ENCODE peak calls at places on chromosomes 16 and 17, in ten cellular contexts. H, J, B, U, F, N, G, D, Y and S are unnamed samples.
A peak's percentile ranks its signal among the peaks of the same experiment; 100 is the strongest.

GRCh38 chr17:28118362-28118761 is 75.9 kb downstream of the NLK start:
- DNase-seq in H (no peak), J (no peak), B (no peak), U (no peak), F (no peak), N (no peak), G (no peak), D (no peak), Y (no peak), S (no peak)

GRCh38 chr17:67044940-67045339 is 586 bp downstream of the CACNG1 start:
- DNase-seq in H (no peak), J (no peak), B (no peak), U (no peak), F (no peak), N (no peak), G (no peak), D (no peak), Y (no peak), S (no peak)

GRCh38 chr16:90046122-90046970 is 27.1 kb upstream of the DBNDD1 start:
- DNase-seq in H (no peak), J (no peak), B (no peak), U (no peak), F (no peak), N (no peak), G (no peak), D (no peak), Y (no peak), S (no peak)

GRCh38 chr16:66979011-66979717 is 9.2 kb upstream of the CES4A start:
- DNase-seq in H (no peak), J (no peak), B (no peak), U (no peak), F (no peak), N (no peak), G (no peak), D (no peak), Y (no peak), S (peak; percentile 47)

GRCh38 chr17:65593870-65594584 is 32.6 kb upstream of the AXIN2 start:
- DNase-seq in H (no peak), J (no peak), B (peak; percentile 61), U (no peak), F (no peak), N (no peak), G (peak; percentile 30), D (no peak), Y (no peak), S (no peak)

GRCh38 chr16:81544261-81544660 is 99.7 kb downstream of the CMIP start:
- DNase-seq in H (no peak), J (no peak), B (no peak), U (peak; percentile 62), F (no peak), N (no peak), G (no peak), D (no peak), Y (no peak), S (no peak)

GRCh38 chr16:17515421-17516210 is 44.9 kb upstream of the XYLT1 start:
- DNase-seq in H (no peak), J (no peak), B (peak; percentile 55), U (no peak), F (no peak), N (no peak), G (no peak), D (no peak), Y (peak; percentile 57), S (no peak)

GRCh38 chr17:19021622-19022083 is 17.1 kb upstream of the FAM83G start:
- DNase-seq in H (no peak), J (no peak), B (no peak), U (no peak), F (no peak), N (no peak), G (no peak), D (no peak), Y (no peak), S (no peak)

GRCh38 chr16:48370234-48370633 is 15.0 kb downstream of the SIAH1 start:
- DNase-seq in H (no peak), J (no peak), B (no peak), U (no peak), F (no peak), N (no peak), G (no peak), D (no peak), Y (no peak), S (no peak)

GRCh38 chr16:22232277-22233049 is 26.4 kb downstream of the EEF2K start:
- DNase-seq in H (no peak), J (peak; percentile 99), B (no peak), U (peak; percentile 12), F (peak; percentile 85), N (no peak), G (peak; percentile 72), D (peak; percentile 48), Y (peak; percentile 72), S (peak; percentile 67)

GRCh38 chr16:12637002-12637401 is 166.7 kb downstream of the CPPED1 start:
- DNase-seq in H (no peak), J (no peak), B (no peak), U (no peak), F (no peak), N (no peak), G (no peak), D (no peak), Y (no peak), S (no peak)

GRCh38 chr17:17147821-17148220 is 58.3 kb downstream of the PLD6 start:
- DNase-seq in H (no peak), J (no peak), B (no peak), U (no peak), F (no peak), N (no peak), G (no peak), D (no peak), Y (no peak), S (no peak)

GRCh38 chr16:86110134-86110533 is 211.2 kb downstream of the IRF8 start:
- DNase-seq in H (no peak), J (no peak), B (no peak), U (no peak), F (no peak), N (no peak), G (no peak), D (no peak), Y (no peak), S (no peak)
- H3K4me1 ChIP-seq in H (no peaks in the 10 kb centered on the region), J (no peaks in the 10 kb centered on the region), B (no peaks in the 10 kb centered on the region), U (no peaks in the 10 kb centered on the region), F (no peaks in the 10 kb centered on the region), N (no peaks in the 10 kb centered on the region), G (peaks cover 4% of the 10 kb centered on the region), D (no peaks in the 10 kb centered on the region), Y (no peaks in the 10 kb centered on the region), S (no peaks in the 10 kb centered on the region)

DNA sequence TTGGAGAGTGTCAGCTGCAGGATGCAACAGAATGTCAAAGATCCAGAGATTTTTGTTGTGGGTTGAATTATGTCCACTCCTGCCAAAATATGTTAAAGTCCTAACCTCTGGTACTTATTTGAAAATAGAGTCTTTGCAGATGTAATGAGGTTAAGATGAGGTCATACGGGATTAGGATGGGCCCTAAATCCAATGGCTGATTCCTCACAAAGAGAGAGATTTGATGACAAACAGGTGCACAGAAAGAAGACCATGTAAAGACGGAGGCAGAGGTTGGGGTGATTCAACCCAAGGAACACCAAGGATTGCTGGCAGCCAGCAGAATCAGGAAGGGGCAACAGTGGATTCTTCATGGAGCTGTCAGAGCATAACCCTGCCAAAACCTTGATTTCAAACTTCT is 34.5 kb upstream of the USP22 start:
- DNase-seq in H (no peak), J (no peak), B (no peak), U (no peak), F (no peak), N (no peak), G (no peak), D (no peak), Y (no peak), S (no peak)
- H3K4me3 ChIP-seq in H (no peak overlapping the region), J (no peak overlapping the region), B (no peak overlapping the region), U (no peak overlapping the region), F (no peak overlapping the region), N (no peak overlapping the region), G (no peak overlapping the region), D (no peak overlapping the region), Y (no peak overlapping the region), S (no peak overlapping the region)

DNA sequence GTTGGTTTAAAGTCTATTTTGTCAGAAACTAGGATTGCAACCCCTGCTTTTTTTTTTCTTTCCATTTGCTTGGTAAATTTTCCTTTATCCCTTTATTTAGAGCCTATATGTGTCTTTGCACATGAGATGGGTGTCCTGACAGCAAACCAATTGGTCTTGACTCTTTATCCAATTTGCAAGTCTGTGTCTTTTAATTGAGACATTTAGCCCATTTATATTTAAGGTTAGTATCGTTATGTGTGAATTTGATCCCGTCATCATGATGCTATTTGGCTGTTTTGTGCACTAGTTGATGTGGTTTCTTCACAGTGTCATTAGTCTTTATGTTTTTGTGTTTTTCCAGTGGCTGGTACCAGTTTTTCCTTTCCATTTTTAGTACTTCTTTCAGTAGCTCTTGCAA is 127.7 kb upstream of the ZNF267 start:
- DNase-seq in H (no peak), J (no peak), B (no peak), U (no peak), F (no peak), N (no peak), G (no peak), D (no peak), Y (no peak), S (no peak)
- H3K9me3 ChIP-seq in H (peaks cover 98% of the 10 kb centered on the region), J (peaks cover 3% of the 10 kb centered on the region), B (peaks cover 86% of the 10 kb centered on the region), U (peaks cover 3% of the 10 kb centered on the region), F (no peaks in the 10 kb centered on the region), N (peaks cover 80% of the 10 kb centered on the region), G (peaks cover 58% of the 10 kb centered on the region), D (peaks cover 79% of the 10 kb centered on the region), Y (peaks cover 41% of the 10 kb centered on the region), S (peaks cover 14% of the 10 kb centered on the region)

GRCh38 chr17:14198013-14198412 is 38.6 kb downstream of the CDRT15 start:
- DNase-seq in H (peak; percentile 46), J (no peak), B (no peak), U (no peak), F (peak; percentile 16), N (no peak), G (peak; percentile 63), D (no peak), Y (no peak), S (peak; percentile 65)

GRCh38 chr17:14196337-14196997 is 40.2 kb downstream of the CDRT15 start:
- DNase-seq in H (no peak), J (no peak), B (no peak), U (no peak), F (no peak), N (no peak), G (no peak), D (no peak), Y (no peak), S (no peak)

GRCh38 chr17:14198575-14198974 is 38.1 kb downstream of the CDRT15 start:
- DNase-seq in H (no peak), J (no peak), B (no peak), U (no peak), F (no peak), N (no peak), G (no peak), D (no peak), Y (no peak), S (no peak)

GRCh38 chr17:14200354-14200753 is 36.3 kb downstream of the CDRT15 start:
- DNase-seq in H (no peak), J (no peak), B (no peak), U (no peak), F (no peak), N (no peak), G (no peak), D (no peak), Y (no peak), S (no peak)

DNA sequence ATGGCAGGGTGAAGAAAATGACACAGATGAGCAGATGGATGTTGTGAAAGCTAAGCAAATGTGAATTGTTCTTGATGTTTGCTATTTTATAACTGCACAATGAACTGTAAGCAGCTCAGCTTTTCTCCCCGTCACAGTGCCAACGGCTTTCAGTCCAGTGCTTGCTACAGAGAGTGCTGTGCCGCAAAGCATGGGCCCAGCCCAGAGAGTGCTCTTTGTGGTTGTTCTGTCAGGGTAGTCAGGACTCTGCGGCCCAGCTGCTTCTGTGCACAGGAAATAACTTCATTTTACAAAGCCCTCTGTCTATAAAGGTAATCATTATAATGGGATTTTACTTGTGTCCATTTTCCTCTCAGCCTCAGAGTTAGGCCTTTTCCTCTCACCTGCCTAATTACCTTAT is 39.1 kb downstream of the CDRT15 start:
- DNase-seq in H (no peak), J (peak; percentile 45), B (no peak), U (no peak), F (no peak), N (no peak), G (no peak), D (no peak), Y (no peak), S (no peak)
- H3K4me1 ChIP-seq in H (peaks cover 86% of the 10 kb centered on the region), J (peaks cover 14% of the 10 kb centered on the region), B (peaks cover 10% of the 10 kb centered on the region), U (peaks cover 9% of the 10 kb centered on the region), F (peaks cover 35% of the 10 kb centered on the region), N (peaks cover 8% of the 10 kb centered on the region), G (peaks cover 29% of the 10 kb centered on the region), D (no peaks in the 10 kb centered on the region), Y (no peaks in the 10 kb centered on the region), S (peaks cover 11% of the 10 kb centered on the region)